ENCODE peak calls at places on chromosomes 7 and 10, in eight cellular contexts. N, Y, Z, B, E, F, W and T are unnamed samples.

GRCh38 chr7:48366096-48366495 is 194.8 kb downstream of the ABCA13 start:
- DNase-seq in N (no peak), Y (no peak), Z (no peak), B (no peak), E (no peak), F (no peak), W (no peak), T (no peak)

GRCh38 chr7:74365320-74366022 is 76.3 kb downstream of the CLIP2 start:
- DNase-seq in N (peak), Y (peak), Z (peak), B (no peak), E (peak), F (no peak), W (no peak), T (no peak)

GRCh38 chr7:143811-144453 is 48.4 kb upstream of the FAM20C start:
- DNase-seq in N (no peak), Y (no peak), Z (no peak), B (no peak), E (no peak), F (no peak), W (no peak), T (no peak)

GRCh38 chr7:27097686-27098492 is 2.1 kb upstream of the HOXA1 start:
- DNase-seq in N (no peak), Y (no peak), Z (no peak), B (no peak), E (no peak), F (no peak), W (no peak), T (no peak)

GRCh38 chr10:112804036-112804435 is 146.0 kb upstream of the TCF7L2 start:
- DNase-seq in N (no peak), Y (peak), Z (no peak), B (no peak), E (no peak), F (no peak), W (peak), T (no peak)

GRCh38 chr7:25009271-25009670 is 29.3 kb upstream of the OSBPL3 start:
- DNase-seq in N (peak), Y (no peak), Z (peak), B (peak), E (no peak), F (no peak), W (no peak), T (no peak)

GRCh38 chr7:135939268-135939667 is 37.9 kb downstream of the MTPN start:
- DNase-seq in N (no peak), Y (peak), Z (no peak), B (no peak), E (no peak), F (no peak), W (no peak), T (no peak)

GRCh38 chr10:43037440-43037839 is 39.4 kb upstream of the RET start:
- DNase-seq in N (no peak), Y (no peak), Z (no peak), B (no peak), E (no peak), F (no peak), W (peak), T (no peak)

GRCh38 chr7:73971315-73971700 is 56.7 kb upstream of the ELN start:
- DNase-seq in N (no peak), Y (no peak), Z (no peak), B (no peak), E (no peak), F (no peak), W (peak), T (no peak)

GRCh38 chr10:44774676-44775401 is 136.3 kb upstream of the TMEM72 start:
- DNase-seq in N (peak), Y (no peak), Z (peak), B (no peak), E (no peak), F (no peak), W (no peak), T (no peak)

GRCh38 chr7:27779873-27780272 is 39.9 kb downstream of the TAX1BP1 start:
- DNase-seq in N (no peak), Y (no peak), Z (no peak), B (no peak), E (no peak), F (no peak), W (no peak), T (no peak)

GRCh38 chr7:55534262-55534915 is 37.9 kb downstream of the VOPP1 start:
- DNase-seq in N (peak), Y (no peak), Z (no peak), B (peak), E (no peak), F (peak), W (no peak), T (no peak)

GRCh38 chr7:157010588-157011332 is at the start of gene MNX1:
- DNase-seq in N (no peak), Y (peak), Z (no peak), B (no peak), E (peak), F (no peak), W (peak), T (no peak)

GRCh38 chr10:129953541-129954031 is 10.5 kb downstream of the EBF3 start:
- DNase-seq in N (peak), Y (no peak), Z (no peak), B (no peak), E (no peak), F (no peak), W (peak), T (no peak)

GRCh38 chr7:1512781-1513656 is 8.8 kb upstream of the INTS1 start:
- DNase-seq in N (peak), Y (peak), Z (no peak), B (no peak), E (peak), F (peak), W (peak), T (no peak)

GRCh38 chr10:7409732-7410168 is 1.1 kb downstream of the SFMBT2 start:
- DNase-seq in N (no peak), Y (no peak), Z (no peak), B (no peak), E (no peak), F (peak), W (no peak), T (peak)

GRCh38 chr7:47474937-47475879 is 106.7 kb downstream of the TNS3 start:
- DNase-seq in N (peak), Y (peak), Z (peak), B (peak), E (peak), F (no peak), W (peak), T (peak)

GRCh38 chr7:75808106-75808505 is 5.5 kb downstream of the CCL24 start:
- DNase-seq in N (no peak), Y (no peak), Z (no peak), B (no peak), E (no peak), F (no peak), W (no peak), T (no peak)

GRCh38 chr7:94431203-94431602 is 36.5 kb downstream of the COL1A2 start:
- DNase-seq in N (no peak), Y (no peak), Z (no peak), B (no peak), E (no peak), F (no peak), W (no peak), T (no peak)

GRCh38 chr7:55185941-55186609 is 167.3 kb downstream of the EGFR start:
- DNase-seq in N (peak), Y (no peak), Z (peak), B (peak), E (no peak), F (no peak), W (no peak), T (peak)

GRCh38 chr7:130566168-130566897 is 74.4 kb downstream of the MEST start:
- DNase-seq in N (peak), Y (no peak), Z (no peak), B (no peak), E (peak), F (no peak), W (no peak), T (no peak)

GRCh38 chr10:111875760-111876159 is 307.8 kb downstream of the GPAM start:
- DNase-seq in N (no peak), Y (no peak), Z (peak), B (no peak), E (no peak), F (no peak), W (no peak), T (no peak)

GRCh38 chr10:117518246-117518645 is 24.3 kb upstream of the EMX2 start:
- DNase-seq in N (no peak), Y (no peak), Z (no peak), B (no peak), E (no peak), F (no peak), W (no peak), T (no peak)

GRCh38 chr7:14000247-14000646 is 10.8 kb upstream of the ETV1 start:
- DNase-seq in N (no peak), Y (no peak), Z (no peak), B (no peak), E (no peak), F (no peak), W (no peak), T (no peak)

GRCh38 chr10:59454289-59454919 is 92.1 kb upstream of the FAM13C start:
- DNase-seq in N (no peak), Y (no peak), Z (no peak), B (no peak), E (no peak), F (no peak), W (no peak), T (no peak)

GRCh38 chr7:117478796-117479479 is 887 bp upstream of the CFTR start:
- DNase-seq in N (no peak), Y (no peak), Z (no peak), B (no peak), E (no peak), F (no peak), W (no peak), T (no peak)

GRCh38 chr10:87861566-87861952 is 1.8 kb downstream of the KLLN start:
- DNase-seq in N (peak), Y (peak), Z (peak), B (no peak), E (peak), F (no peak), W (peak), T (no peak)

GRCh38 chr10:48452879-48453412 is 146.5 kb downstream of the MAPK8 start:
- DNase-seq in N (no peak), Y (no peak), Z (no peak), B (no peak), E (no peak), F (no peak), W (peak), T (no peak)

GRCh38 chr7:95549818-95550529 is 46.3 kb downstream of the PDK4 start:
- DNase-seq in N (peak), Y (no peak), Z (peak), B (peak), E (peak), F (no peak), W (peak), T (peak)

GRCh38 chr7:126700807-126701604 is 551.7 kb downstream of the GRM8 start:
- DNase-seq in N (peak), Y (peak), Z (peak), B (peak), E (no peak), F (peak), W (no peak), T (peak)

GRCh38 chr7:40393660-40394059 is 258.9 kb downstream of the SUGCT start:
- DNase-seq in N (no peak), Y (no peak), Z (no peak), B (no peak), E (no peak), F (no peak), W (no peak), T (no peak)

GRCh38 chr7:105811189-105811847 is 65.1 kb downstream of the ATXN7L1 start:
- DNase-seq in N (no peak), Y (no peak), Z (no peak), B (no peak), E (no peak), F (no peak), W (no peak), T (no peak)

GRCh38 chr10:97686301-97686961 is 610 bp downstream of the AVPI1 start:
- DNase-seq in N (no peak), Y (no peak), Z (no peak), B (no peak), E (no peak), F (no peak), W (no peak), T (no peak)

GRCh38 chr10:5775705-5776104 is 37.5 kb downstream of the GDI2 start:
- DNase-seq in N (no peak), Y (no peak), Z (no peak), B (no peak), E (peak), F (peak), W (peak), T (no peak)

GRCh38 chr7:134031835-134032617 is 95.1 kb upstream of the LRGUK start:
- DNase-seq in N (no peak), Y (peak), Z (no peak), B (no peak), E (peak), F (peak), W (no peak), T (no peak)

DNA sequence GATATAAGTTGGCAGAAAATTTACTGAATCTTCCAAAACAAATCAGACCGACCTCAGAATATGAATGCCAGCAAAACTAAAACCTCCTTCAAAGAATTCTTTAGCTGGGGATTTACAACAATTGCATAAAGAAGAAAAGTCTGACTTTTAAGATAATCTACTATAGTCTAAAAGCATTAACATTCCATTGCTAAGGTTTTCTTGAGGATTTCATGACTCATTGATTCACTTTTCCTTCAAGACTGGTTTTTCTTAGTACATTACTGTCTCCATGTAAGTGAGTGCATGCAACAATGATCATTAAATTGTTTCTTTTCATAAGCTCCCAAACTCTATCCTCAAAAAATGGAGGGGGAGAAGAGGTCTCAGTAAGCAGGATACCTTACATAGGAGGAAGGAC is 3.1 kb downstream of the GLI3 start:
- DNase-seq in N (no peak), Y (no peak), Z (no peak), B (no peak), E (no peak), F (no peak), W (no peak), T (no peak)
- H3K4me3 ChIP-seq in N (peak), Y (no peak), Z (no peak), B (no peak), E (no peak), F (no peak), W (no peak), T (no peak)

GRCh38 chr10:34732926-34733325 is 82.2 kb downstream of the PARD3 start:
- DNase-seq in N (peak), Y (no peak), Z (no peak), B (no peak), E (no peak), F (no peak), W (no peak), T (peak)
- TF ChIP-seq CTCF in N (no peak), Y (peak), Z (no peak), B (peak), E (no peak), F (no peak), W (no peak), T (peak)

GRCh38 chr10:18158698-18159342 is 18.6 kb downstream of the CACNB2 start:
- DNase-seq in N (peak), Y (no peak), Z (no peak), B (no peak), E (no peak), F (no peak), W (no peak), T (no peak)
- H3K4me3 ChIP-seq in N (peak), Y (no peak), Z (no peak), B (no peak), E (peak), F (no peak), W (no peak), T (no peak)

DNA sequence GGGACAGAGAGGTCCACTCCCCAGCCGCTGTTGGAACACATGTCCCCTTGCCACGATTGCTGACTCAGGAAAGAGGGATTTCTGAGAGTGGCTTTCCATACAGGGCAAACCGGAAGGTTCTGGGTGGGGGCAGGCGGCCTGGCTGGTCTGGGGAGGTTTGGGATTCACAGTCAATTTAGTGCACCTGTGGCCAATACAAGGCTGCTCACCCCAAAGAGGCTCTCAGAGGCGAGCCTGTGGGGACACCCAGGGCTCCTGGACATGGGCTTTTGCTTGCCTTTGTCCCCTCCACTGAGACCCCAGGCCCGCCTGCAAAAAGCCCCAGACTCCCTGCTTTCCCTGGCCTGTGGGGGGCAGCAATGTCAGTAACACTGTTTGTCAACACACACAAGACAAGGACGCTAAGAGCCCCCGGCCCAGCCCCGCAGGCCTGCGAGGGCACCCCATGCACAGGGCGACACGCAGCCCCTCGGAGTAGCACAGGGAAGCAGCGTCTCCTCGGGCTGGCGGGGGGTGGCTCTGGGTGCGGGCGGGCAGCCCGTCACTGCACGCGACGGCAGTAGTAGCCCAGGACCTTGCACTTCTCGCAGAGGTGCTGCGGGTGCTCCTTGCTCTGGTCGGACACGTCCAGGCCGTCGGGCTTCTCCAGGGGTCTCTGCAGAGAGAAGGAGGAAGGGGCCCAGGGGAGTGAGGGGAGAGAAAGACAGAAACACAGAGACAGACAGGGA is 38.7 kb downstream of the PPIF start:
- DNase-seq in N (no peak), Y (no peak), Z (no peak), B (no peak), E (peak), F (no peak), W (no peak), T (no peak)
- TF ChIP-seq CTCF in N (no peak), Y (no peak), Z (no peak), B (no peak), E (no peak), F (no peak), W (no peak), T (peak)